ENCODE peak calls at places on chromosome 16, in ten cellular contexts. B is Ammon's horn; C is posterior vena cava; F is endothelial cell; D is Daoy; E is neural progenitor cell; T is epithelial cell of esophagus; Y is MCF 10A; L is stimulated activated CD4-positive, alpha-beta T cell treated with anti-CD3 and anti-CD28 coated beads, Interleukin-1b, Interleukin-23, amount 100 ng/mL, for 24 hours; U is T-helper 1 cell. J is an unnamed sample.

GRCh38 chr16:10123141-10123540 is 59.1 kb downstream of the GRIN2A start:
- DNase-seq in B (no peak), C (no peak), F (no peak), D (no peak), E (no peak), T (no peak), Y (no peak), L (no peak), U (no peak), J (no peak)

GRCh38 chr16:90026135-90026534 is 6.9 kb upstream of the DBNDD1 start:
- DNase-seq in B (no peak), C (no peak), F (no peak), D (no peak), E (no peak), T (no peak), Y (no peak), L (no peak), U (no peak), J (no peak)

GRCh38 chr16:27929818-27930217 is 133.7 kb downstream of the GSG1L start:
- DNase-seq in B (no peak), C (peak), F (no peak), D (no peak), E (no peak), T (no peak), Y (no peak), L (no peak), U (no peak), J (no peak)

GRCh38 chr16:85395207-85395912 is 217.8 kb upstream of the GSE1 start:
- DNase-seq in B (no peak), C (peak), F (no peak), D (peak), E (no peak), T (peak), Y (peak), L (no peak), U (no peak), J (peak)

GRCh38 chr16:48862087-48862532 is 252.1 kb upstream of the N4BP1 start:
- DNase-seq in B (no peak), C (no peak), F (no peak), D (peak), E (peak), T (peak), Y (peak), L (no peak), U (no peak), J (peak)

GRCh38 chr16:84548971-84549844 is 44.7 kb upstream of the MEAK7 start:
- DNase-seq in B (peak), C (no peak), F (peak), D (no peak), E (no peak), T (no peak), Y (no peak), L (no peak), U (no peak), J (no peak)

GRCh38 chr16:67518676-67519075 is 10.0 kb upstream of the RIPOR1 start:
- DNase-seq in B (no peak), C (no peak), F (no peak), D (no peak), E (no peak), T (no peak), Y (no peak), L (no peak), U (no peak), J (no peak)

GRCh38 chr16:75446416-75446815 is 13.1 kb upstream of the CFDP1 start:
- DNase-seq in B (no peak), C (no peak), F (no peak), D (no peak), E (no peak), T (no peak), Y (no peak), L (no peak), U (no peak), J (no peak)

GRCh38 chr16:64012166-64012565 is 1109.7 kb downstream of the CDH11 start:
- DNase-seq in B (peak), C (no peak), F (no peak), D (no peak), E (no peak), T (no peak), Y (no peak), L (no peak), U (no peak), J (no peak)

GRCh38 chr16:49085689-49086088 is 195.9 kb downstream of the CBLN1 start:
- DNase-seq in B (no peak), C (no peak), F (no peak), D (no peak), E (no peak), T (no peak), Y (peak), L (no peak), U (no peak), J (peak)

GRCh38 chr16:17227278-17227677 is 243.5 kb downstream of the XYLT1 start:
- DNase-seq in B (no peak), C (no peak), F (no peak), D (no peak), E (no peak), T (peak), Y (peak), L (no peak), U (no peak), J (no peak)

GRCh38 chr16:72210571-72210970 is 38.6 kb upstream of the PMFBP1 start:
- DNase-seq in B (no peak), C (no peak), F (no peak), D (no peak), E (no peak), T (no peak), Y (no peak), L (no peak), U (no peak), J (no peak)